ENCODE peak calls at places on chromosomes 3 and 15, in seven cellular contexts. One of them, this sample, is unnamed.

GRCh38 chr3:184541886-184542562 is 19.6 kb upstream of the EPHB3 start:
- DNase-seq in suprapubic skin: peak; percentile 60
- DNase-seq in naive thymus-derived CD4-positive, alpha-beta T cell: no peak
- DNase-seq in tibial nerve: no peak
- DNase-seq in kidney: no peak
- DNase-seq in ovary: no peak
- DNase-seq in psoas muscle: no peak
- DNase-seq in this sample: no peak

GRCh38 chr3:149768704-149769103 is 16.4 kb upstream of the COMMD2 start:
- DNase-seq in suprapubic skin: no peak
- DNase-seq in naive thymus-derived CD4-positive, alpha-beta T cell: no peak
- DNase-seq in tibial nerve: no peak
- DNase-seq in kidney: no peak
- DNase-seq in ovary: no peak
- DNase-seq in psoas muscle: no peak
- DNase-seq in this sample: no peak

GRCh38 chr15:100975043-100975442 is 55.9 kb downstream of the LRRK1 start:
- DNase-seq in suprapubic skin: no peak
- DNase-seq in naive thymus-derived CD4-positive, alpha-beta T cell: no peak
- DNase-seq in tibial nerve: no peak
- DNase-seq in kidney: no peak
- DNase-seq in ovary: no peak
- DNase-seq in psoas muscle: no peak
- DNase-seq in this sample: no peak

GRCh38 chr15:77312523-77312922 is 107.4 kb downstream of the PEAK1 start:
- DNase-seq in suprapubic skin: no peak
- DNase-seq in naive thymus-derived CD4-positive, alpha-beta T cell: no peak
- DNase-seq in tibial nerve: no peak
- DNase-seq in kidney: no peak
- DNase-seq in ovary: no peak
- DNase-seq in psoas muscle: no peak
- DNase-seq in this sample: no peak

GRCh38 chr15:28123408-28124023 is 24.4 kb upstream of the OCA2 start:
- DNase-seq in suprapubic skin: peak; percentile 86
- DNase-seq in naive thymus-derived CD4-positive, alpha-beta T cell: no peak
- DNase-seq in tibial nerve: peak; percentile 29
- DNase-seq in kidney: peak; percentile 85
- DNase-seq in ovary: peak; percentile 47
- DNase-seq in psoas muscle: peak; percentile 68
- DNase-seq in this sample: peak; percentile 64

GRCh38 chr15:31801152-31801551 is 229.2 kb upstream of the CHRNA7 start:
- DNase-seq in suprapubic skin: no peak
- DNase-seq in naive thymus-derived CD4-positive, alpha-beta T cell: no peak
- DNase-seq in tibial nerve: no peak
- DNase-seq in kidney: no peak
- DNase-seq in ovary: peak; percentile 19
- DNase-seq in psoas muscle: no peak
- DNase-seq in this sample: no peak

GRCh38 chr15:25790003-25790660 is 73.0 kb downstream of the ATP10A start:
- DNase-seq in suprapubic skin: no peak
- DNase-seq in naive thymus-derived CD4-positive, alpha-beta T cell: peak; percentile 66
- DNase-seq in tibial nerve: peak; percentile 56
- DNase-seq in kidney: peak; percentile 64
- DNase-seq in ovary: peak; percentile 49
- DNase-seq in psoas muscle: no peak
- DNase-seq in this sample: peak; percentile 26

GRCh38 chr15:100160953-100161352 is 180.8 kb downstream of the ADAMTS17 start:
- DNase-seq in suprapubic skin: no peak
- DNase-seq in naive thymus-derived CD4-positive, alpha-beta T cell: no peak
- DNase-seq in tibial nerve: no peak
- DNase-seq in kidney: no peak
- DNase-seq in ovary: no peak
- DNase-seq in psoas muscle: no peak
- DNase-seq in this sample: no peak

GRCh38 chr3:178560759-178561158 is 24.5 kb downstream of the KCNMB2 start:
- DNase-seq in suprapubic skin: no peak
- DNase-seq in naive thymus-derived CD4-positive, alpha-beta T cell: no peak
- DNase-seq in tibial nerve: no peak
- DNase-seq in kidney: no peak
- DNase-seq in ovary: no peak
- DNase-seq in psoas muscle: no peak
- DNase-seq in this sample: no peak

GRCh38 chr3:21893250-21893649 is 142.2 kb upstream of the ZNF385D start:
- DNase-seq in suprapubic skin: no peak
- DNase-seq in naive thymus-derived CD4-positive, alpha-beta T cell: no peak
- DNase-seq in tibial nerve: no peak
- DNase-seq in kidney: no peak
- DNase-seq in ovary: no peak
- DNase-seq in psoas muscle: no peak
- DNase-seq in this sample: no peak

GRCh38 chr15:92900712-92901052 is 558 bp downstream of the CHD2 start:
- DNase-seq in suprapubic skin: no peak
- DNase-seq in naive thymus-derived CD4-positive, alpha-beta T cell: no peak
- DNase-seq in tibial nerve: no peak
- DNase-seq in kidney: no peak
- DNase-seq in ovary: no peak
- DNase-seq in psoas muscle: no peak
- DNase-seq in this sample: no peak

GRCh38 chr15:89630974-89631901 is 24.0 kb downstream of the KIF7 start:
- DNase-seq in suprapubic skin: peak; percentile 69
- DNase-seq in naive thymus-derived CD4-positive, alpha-beta T cell: peak; percentile 18
- DNase-seq in tibial nerve: no peak
- DNase-seq in kidney: peak; percentile 43
- DNase-seq in ovary: no peak
- DNase-seq in psoas muscle: peak; percentile 35
- DNase-seq in this sample: no peak

GRCh38 chr3:158794936-158795518 is 6.8 kb upstream of the MFSD1 start:
- DNase-seq in suprapubic skin: no peak
- DNase-seq in naive thymus-derived CD4-positive, alpha-beta T cell: no peak
- DNase-seq in tibial nerve: no peak
- DNase-seq in kidney: no peak
- DNase-seq in ovary: no peak
- DNase-seq in psoas muscle: no peak
- DNase-seq in this sample: peak; percentile 56

GRCh38 chr3:147406255-147407023 is at the start of gene ZIC4:
- DNase-seq in suprapubic skin: no peak
- DNase-seq in naive thymus-derived CD4-positive, alpha-beta T cell: no peak
- DNase-seq in tibial nerve: no peak
- DNase-seq in kidney: no peak
- DNase-seq in ovary: no peak
- DNase-seq in psoas muscle: no peak
- DNase-seq in this sample: no peak

GRCh38 chr3:147405552-147406254 is 640 bp downstream of the ZIC4 start:
- DNase-seq in suprapubic skin: no peak
- DNase-seq in naive thymus-derived CD4-positive, alpha-beta T cell: no peak
- DNase-seq in tibial nerve: no peak
- DNase-seq in kidney: peak; percentile 56
- DNase-seq in ovary: no peak
- DNase-seq in psoas muscle: no peak
- DNase-seq in this sample: no peak

GRCh38 chr3:147407107-147407494 is 758 bp upstream of the ZIC4 start:
- DNase-seq in suprapubic skin: no peak
- DNase-seq in naive thymus-derived CD4-positive, alpha-beta T cell: no peak
- DNase-seq in tibial nerve: no peak
- DNase-seq in kidney: peak; percentile 60
- DNase-seq in ovary: no peak
- DNase-seq in psoas muscle: no peak
- DNase-seq in this sample: no peak

GRCh38 chr3:147404000-147404799 is 2.1 kb downstream of the ZIC4 start:
- DNase-seq in suprapubic skin: no peak
- DNase-seq in naive thymus-derived CD4-positive, alpha-beta T cell: no peak
- DNase-seq in tibial nerve: no peak
- DNase-seq in kidney: no peak
- DNase-seq in ovary: no peak
- DNase-seq in psoas muscle: no peak
- DNase-seq in this sample: no peak

GRCh38 chr3:147404800-147405551 is 1.4 kb downstream of the ZIC4 start:
- DNase-seq in suprapubic skin: no peak
- DNase-seq in naive thymus-derived CD4-positive, alpha-beta T cell: no peak
- DNase-seq in tibial nerve: no peak
- DNase-seq in kidney: no peak
- DNase-seq in ovary: no peak
- DNase-seq in psoas muscle: no peak
- DNase-seq in this sample: no peak
- H3K4me1 ChIP-seq in suprapubic skin: peaks cover 26% of the 10 kb centered on the region
- H3K4me1 ChIP-seq in naive thymus-derived CD4-positive, alpha-beta T cell: no peaks in the 10 kb centered on the region
- H3K4me1 ChIP-seq in tibial nerve: peaks cover 6% of the 10 kb centered on the region
- H3K4me1 ChIP-seq in kidney: no peaks in the 10 kb centered on the region
- H3K4me1 ChIP-seq in ovary: no peaks in the 10 kb centered on the region
- H3K4me1 ChIP-seq in psoas muscle: no peaks in the 10 kb centered on the region
- H3K4me1 ChIP-seq in this sample: peaks cover 6% of the 10 kb centered on the region

GRCh38 chr3:195897853-195898415 is 10.4 kb downstream of the TNK2 start:
- DNase-seq in suprapubic skin: no peak
- DNase-seq in naive thymus-derived CD4-positive, alpha-beta T cell: no peak
- DNase-seq in tibial nerve: no peak
- DNase-seq in kidney: peak; percentile 41
- DNase-seq in ovary: no peak
- DNase-seq in psoas muscle: peak; percentile 41
- DNase-seq in this sample: no peak
- H3K4me1 ChIP-seq in suprapubic skin: peaks cover 84% of the 10 kb centered on the region
- H3K4me1 ChIP-seq in naive thymus-derived CD4-positive, alpha-beta T cell: peaks cover 45% of the 10 kb centered on the region
- H3K4me1 ChIP-seq in tibial nerve: peaks cover 65% of the 10 kb centered on the region
- H3K4me1 ChIP-seq in kidney: no peaks in the 10 kb centered on the region
- H3K4me1 ChIP-seq in ovary: peaks cover 11% of the 10 kb centered on the region
- H3K4me1 ChIP-seq in psoas muscle: peaks cover 75% of the 10 kb centered on the region
- H3K4me1 ChIP-seq in this sample: peaks cover 60% of the 10 kb centered on the region

DNA sequence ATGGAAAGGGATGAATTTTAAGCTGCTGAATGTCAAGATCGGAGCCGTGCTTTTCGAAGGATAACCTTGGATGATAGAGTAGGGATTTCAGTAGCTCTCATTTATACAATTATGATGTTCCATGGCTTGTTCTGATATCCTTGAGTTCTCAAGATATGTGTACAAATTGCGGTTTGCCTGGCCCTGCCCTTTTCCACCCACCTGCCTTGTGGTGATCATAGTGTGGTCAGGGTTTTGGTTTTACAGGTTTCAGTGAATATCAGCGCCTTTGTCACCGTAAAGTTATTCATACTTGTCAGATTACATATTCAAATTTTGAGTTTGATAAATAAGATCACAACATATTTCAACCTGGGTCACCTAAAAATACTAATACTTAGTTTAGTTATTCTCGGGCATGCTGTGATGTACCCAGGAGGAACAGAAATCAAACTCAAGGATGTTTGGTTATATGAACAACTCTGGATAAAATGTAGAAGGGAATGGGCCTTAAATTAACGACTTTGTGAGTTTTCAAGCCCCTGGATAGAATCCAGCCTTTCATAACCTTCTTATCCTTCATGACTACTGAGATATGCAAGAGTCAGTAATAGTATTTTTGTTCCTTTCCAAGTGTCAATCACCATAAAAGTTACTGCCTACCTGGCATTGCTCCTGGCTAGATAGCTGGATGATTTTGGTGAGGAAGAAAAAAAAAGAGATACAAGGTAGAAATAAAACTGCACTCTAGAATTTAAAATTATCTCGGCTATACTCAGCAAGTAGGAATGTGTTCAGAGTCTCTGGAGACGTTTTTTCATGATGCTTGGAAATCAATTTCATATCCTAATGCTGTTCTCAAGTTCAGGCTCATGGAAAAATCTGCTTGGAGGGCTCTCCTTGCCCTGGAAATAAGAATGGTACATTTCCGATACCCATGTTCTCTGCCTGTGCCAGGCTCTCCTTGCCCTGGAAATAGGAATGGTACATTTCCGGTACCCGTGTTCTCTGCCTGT is 209.2 kb upstream of the TPRG1 start:
- DNase-seq in suprapubic skin: no peak
- DNase-seq in naive thymus-derived CD4-positive, alpha-beta T cell: no peak
- DNase-seq in tibial nerve: no peak
- DNase-seq in kidney: no peak
- DNase-seq in ovary: no peak
- DNase-seq in psoas muscle: no peak
- DNase-seq in this sample: no peak
- H3K4me1 ChIP-seq in suprapubic skin: peaks cover 5% of the 10 kb centered on the region
- H3K4me1 ChIP-seq in naive thymus-derived CD4-positive, alpha-beta T cell: no peaks in the 10 kb centered on the region
- H3K4me1 ChIP-seq in tibial nerve: no peaks in the 10 kb centered on the region
- H3K4me1 ChIP-seq in kidney: no peaks in the 10 kb centered on the region
- H3K4me1 ChIP-seq in ovary: no peaks in the 10 kb centered on the region
- H3K4me1 ChIP-seq in psoas muscle: peaks cover 12% of the 10 kb centered on the region
- H3K4me1 ChIP-seq in this sample: no peaks in the 10 kb centered on the region

DNA sequence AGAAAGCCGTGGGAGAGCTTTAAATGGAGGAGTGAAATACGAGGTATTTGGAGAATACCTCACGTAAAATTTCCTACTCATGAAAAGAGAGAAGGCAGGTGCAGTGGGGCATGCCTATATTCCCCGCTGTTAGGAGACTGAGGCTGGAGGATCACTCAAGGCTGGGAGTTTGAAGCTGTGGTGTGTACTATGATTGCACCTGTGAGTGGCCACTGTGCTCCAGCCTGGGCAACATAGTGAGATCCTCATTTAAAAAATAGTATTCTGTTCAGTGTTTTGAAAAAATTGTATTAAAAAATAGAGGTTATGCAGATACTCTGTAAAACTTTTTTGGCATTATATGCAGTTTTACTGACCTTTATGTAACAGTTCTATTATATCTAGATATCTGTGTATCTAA is 20.0 kb downstream of the UBE2E1 start:
- DNase-seq in suprapubic skin: no peak
- DNase-seq in naive thymus-derived CD4-positive, alpha-beta T cell: no peak
- DNase-seq in tibial nerve: no peak
- DNase-seq in kidney: no peak
- DNase-seq in ovary: no peak
- DNase-seq in psoas muscle: no peak
- DNase-seq in this sample: no peak
- H3K4me1 ChIP-seq in suprapubic skin: peaks cover 24% of the 10 kb centered on the region
- H3K4me1 ChIP-seq in naive thymus-derived CD4-positive, alpha-beta T cell: peaks cover 8% of the 10 kb centered on the region
- H3K4me1 ChIP-seq in tibial nerve: peaks cover 13% of the 10 kb centered on the region
- H3K4me1 ChIP-seq in kidney: peaks cover 8% of the 10 kb centered on the region
- H3K4me1 ChIP-seq in ovary: peaks cover 12% of the 10 kb centered on the region
- H3K4me1 ChIP-seq in psoas muscle: peaks cover 51% of the 10 kb centered on the region
- H3K4me1 ChIP-seq in this sample: peaks cover 9% of the 10 kb centered on the region

DNA sequence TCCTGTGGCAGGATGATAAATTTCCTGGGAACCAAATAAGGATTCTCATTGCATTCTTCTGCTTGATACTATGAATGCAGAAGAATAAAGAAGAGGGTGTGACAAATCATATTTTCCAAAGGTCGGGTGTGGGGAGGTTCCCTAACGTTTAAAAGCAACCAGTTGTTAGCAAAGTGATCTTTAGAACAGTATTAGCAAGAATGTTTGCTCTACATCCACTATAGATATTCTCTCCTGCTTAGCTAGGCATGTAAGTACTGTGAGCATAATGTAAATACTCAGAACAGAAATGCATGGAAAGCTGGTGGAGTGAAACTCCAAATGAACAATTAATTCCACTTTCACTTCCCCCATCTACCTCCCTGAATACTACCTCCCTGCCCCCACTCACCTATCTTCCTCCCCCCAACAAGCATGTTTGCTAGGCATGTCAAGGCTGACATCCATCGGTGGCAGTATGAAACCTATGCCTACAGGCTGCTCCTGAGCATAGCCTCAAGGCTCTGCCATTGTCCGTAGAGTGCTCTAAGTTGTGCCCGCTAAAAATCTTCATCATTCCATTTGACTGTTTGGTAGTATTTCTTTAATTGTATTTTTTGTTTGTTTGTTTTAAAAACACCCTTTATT is 329.7 kb downstream of the TIGIT start:
- DNase-seq in suprapubic skin: no peak
- DNase-seq in naive thymus-derived CD4-positive, alpha-beta T cell: no peak
- DNase-seq in tibial nerve: no peak
- DNase-seq in kidney: no peak
- DNase-seq in ovary: no peak
- DNase-seq in psoas muscle: no peak
- DNase-seq in this sample: no peak
- H3K4me1 ChIP-seq in suprapubic skin: peaks cover 40% of the 10 kb centered on the region
- H3K4me1 ChIP-seq in naive thymus-derived CD4-positive, alpha-beta T cell: no peaks in the 10 kb centered on the region
- H3K4me1 ChIP-seq in tibial nerve: peaks cover 36% of the 10 kb centered on the region
- H3K4me1 ChIP-seq in kidney: peaks cover 43% of the 10 kb centered on the region
- H3K4me1 ChIP-seq in ovary: peaks cover 8% of the 10 kb centered on the region
- H3K4me1 ChIP-seq in psoas muscle: peaks cover 65% of the 10 kb centered on the region
- H3K4me1 ChIP-seq in this sample: no peaks in the 10 kb centered on the region

This sample was measured in CD4-positive, CD25-positive, alpha-beta regulatory T cell.